ENCODE peak calls at places on chromosomes 2 and 18, in seven cellular contexts. One of them, this sample, is unnamed. For H3K4me1, the result is how much of the 10 kb centered on the place peaks cover.

GRCh38 chr2:16623046-16623445 is 42.6 kb downstream of the CYRIA start:
- DNase-seq in transverse colon: no peak
- DNase-seq in upper lobe of right lung: no peak
- DNase-seq in heart right ventricle: no peak
- DNase-seq in sigmoid colon: no peak
- DNase-seq in GM23338: no peak
- DNase-seq in psoas muscle: no peak
- DNase-seq in this sample: no peak

GRCh38 chr2:58025150-58025933 is 21.3 kb upstream of the VRK2 start:
- DNase-seq in upper lobe of right lung: no peak
- DNase-seq in sigmoid colon: no peak
- DNase-seq in GM23338: no peak
- DNase-seq in transverse colon: no peak
- DNase-seq in heart right ventricle: no peak
- DNase-seq in psoas muscle: no peak
- DNase-seq in this sample: no peak

GRCh38 chr2:70985956-70986355 is 7.5 kb downstream of the ANKRD53 start:
- DNase-seq in heart right ventricle: no peak
- DNase-seq in upper lobe of right lung: no peak
- DNase-seq in sigmoid colon: peak
- DNase-seq in GM23338: no peak
- DNase-seq in transverse colon: no peak
- DNase-seq in psoas muscle: no peak
- DNase-seq in this sample: no peak

GRCh38 chr2:63059434-63060078 is 8.9 kb downstream of the OTX1 start:
- DNase-seq in transverse colon: no peak
- DNase-seq in psoas muscle: no peak
- DNase-seq in sigmoid colon: peak
- DNase-seq in heart right ventricle: no peak
- DNase-seq in upper lobe of right lung: no peak
- DNase-seq in GM23338: peak
- DNase-seq in this sample: no peak

GRCh38 chr2:38934742-38935141 is 45.1 kb downstream of the ARHGEF33 start:
- DNase-seq in psoas muscle: no peak
- DNase-seq in upper lobe of right lung: no peak
- DNase-seq in GM23338: no peak
- DNase-seq in sigmoid colon: no peak
- DNase-seq in transverse colon: no peak
- DNase-seq in heart right ventricle: no peak
- DNase-seq in this sample: no peak

GRCh38 chr2:159399716-159400525 is 113.4 kb upstream of the WDSUB1 start:
- DNase-seq in sigmoid colon: no peak
- DNase-seq in psoas muscle: no peak
- DNase-seq in GM23338: no peak
- DNase-seq in heart right ventricle: no peak
- DNase-seq in transverse colon: no peak
- DNase-seq in upper lobe of right lung: no peak
- DNase-seq in this sample: no peak

GRCh38 chr2:237434916-237435315 is 21.0 kb upstream of the COL6A3 start:
- DNase-seq in GM23338: no peak
- DNase-seq in psoas muscle: no peak
- DNase-seq in heart right ventricle: no peak
- DNase-seq in sigmoid colon: no peak
- DNase-seq in transverse colon: peak
- DNase-seq in upper lobe of right lung: no peak
- DNase-seq in this sample: peak

GRCh38 chr18:32372381-32373061 is 98.2 kb downstream of the GAREM1 start:
- DNase-seq in heart right ventricle: no peak
- DNase-seq in transverse colon: peak
- DNase-seq in sigmoid colon: no peak
- DNase-seq in upper lobe of right lung: no peak
- DNase-seq in psoas muscle: no peak
- DNase-seq in GM23338: no peak
- DNase-seq in this sample: no peak

GRCh38 chr2:212626371-212626918 is 87.8 kb upstream of the ERBB4 start:
- DNase-seq in transverse colon: no peak
- DNase-seq in sigmoid colon: no peak
- DNase-seq in heart right ventricle: no peak
- DNase-seq in GM23338: no peak
- DNase-seq in psoas muscle: no peak
- DNase-seq in upper lobe of right lung: no peak
- DNase-seq in this sample: no peak

GRCh38 chr18:58043452-58044369 is at the start of gene NEDD4L:
- DNase-seq in psoas muscle: peak
- DNase-seq in transverse colon: peak
- DNase-seq in GM23338: peak
- DNase-seq in heart right ventricle: peak
- DNase-seq in sigmoid colon: peak
- DNase-seq in upper lobe of right lung: peak
- DNase-seq in this sample: peak

GRCh38 chr2:26976242-26976641 is 5.8 kb downstream of the MAPRE3 start:
- DNase-seq in GM23338: no peak
- DNase-seq in psoas muscle: no peak
- DNase-seq in upper lobe of right lung: no peak
- DNase-seq in sigmoid colon: no peak
- DNase-seq in transverse colon: no peak
- DNase-seq in heart right ventricle: no peak
- DNase-seq in this sample: no peak

GRCh38 chr2:75047907-75048625 is 89.6 kb downstream of the POLE4 start:
- DNase-seq in transverse colon: no peak
- DNase-seq in psoas muscle: no peak
- DNase-seq in sigmoid colon: no peak
- DNase-seq in heart right ventricle: no peak
- DNase-seq in GM23338: no peak
- DNase-seq in upper lobe of right lung: no peak
- DNase-seq in this sample: no peak

GRCh38 chr18:80115035-80115434 is 6.0 kb downstream of the ADNP2 start:
- DNase-seq in GM23338: no peak
- DNase-seq in upper lobe of right lung: no peak
- DNase-seq in transverse colon: no peak
- DNase-seq in heart right ventricle: no peak
- DNase-seq in sigmoid colon: no peak
- DNase-seq in psoas muscle: no peak
- DNase-seq in this sample: no peak

GRCh38 chr2:28390857-28391563 is 1.6 kb upstream of the FOSL2 start:
- DNase-seq in sigmoid colon: peak
- DNase-seq in GM23338: peak
- DNase-seq in upper lobe of right lung: peak
- DNase-seq in transverse colon: peak
- DNase-seq in heart right ventricle: peak
- DNase-seq in psoas muscle: peak
- DNase-seq in this sample: no peak

GRCh38 chr2:222819722-222820333 is 41.0 kb upstream of the ACSL3 start:
- DNase-seq in psoas muscle: no peak
- DNase-seq in GM23338: no peak
- DNase-seq in heart right ventricle: no peak
- DNase-seq in transverse colon: no peak
- DNase-seq in upper lobe of right lung: no peak
- DNase-seq in sigmoid colon: no peak
- DNase-seq in this sample: no peak

GRCh38 chr2:221289389-221289788 is 282.7 kb downstream of the EPHA4 start:
- DNase-seq in GM23338: no peak
- DNase-seq in sigmoid colon: no peak
- DNase-seq in heart right ventricle: no peak
- DNase-seq in psoas muscle: no peak
- DNase-seq in upper lobe of right lung: no peak
- DNase-seq in transverse colon: no peak
- DNase-seq in this sample: no peak

GRCh38 chr18:28584726-28585125 is 407.8 kb upstream of the CDH2 start:
- DNase-seq in sigmoid colon: no peak
- DNase-seq in transverse colon: no peak
- DNase-seq in heart right ventricle: no peak
- DNase-seq in GM23338: peak
- DNase-seq in upper lobe of right lung: no peak
- DNase-seq in psoas muscle: no peak
- DNase-seq in this sample: no peak

GRCh38 chr2:121031568-121032340 is 253.2 kb downstream of the TFCP2L1 start:
- DNase-seq in sigmoid colon: no peak
- DNase-seq in transverse colon: no peak
- DNase-seq in heart right ventricle: no peak
- DNase-seq in GM23338: no peak
- DNase-seq in psoas muscle: no peak
- DNase-seq in upper lobe of right lung: no peak
- DNase-seq in this sample: no peak

GRCh38 chr2:101200714-101201113 is 49.5 kb upstream of the TBC1D8 start:
- DNase-seq in upper lobe of right lung: no peak
- DNase-seq in transverse colon: no peak
- DNase-seq in psoas muscle: no peak
- DNase-seq in sigmoid colon: no peak
- DNase-seq in GM23338: no peak
- DNase-seq in heart right ventricle: no peak
- DNase-seq in this sample: no peak

GRCh38 chr2:191410646-191411436 is 165.6 kb downstream of the MYO1B start:
- DNase-seq in heart right ventricle: no peak
- DNase-seq in sigmoid colon: no peak
- DNase-seq in upper lobe of right lung: no peak
- DNase-seq in psoas muscle: no peak
- DNase-seq in GM23338: no peak
- DNase-seq in transverse colon: no peak
- DNase-seq in this sample: no peak

GRCh38 chr2:219350938-219351280 is 18.4 kb upstream of the RESP18 start:
- DNase-seq in sigmoid colon: no peak
- DNase-seq in GM23338: peak
- DNase-seq in upper lobe of right lung: no peak
- DNase-seq in heart right ventricle: no peak
- DNase-seq in psoas muscle: no peak
- DNase-seq in transverse colon: no peak
- DNase-seq in this sample: no peak

GRCh38 chr2:17857016-17857415 is 21.5 kb upstream of the KCNS3 start:
- DNase-seq in GM23338: no peak
- DNase-seq in upper lobe of right lung: no peak
- DNase-seq in transverse colon: no peak
- DNase-seq in heart right ventricle: no peak
- DNase-seq in sigmoid colon: no peak
- DNase-seq in psoas muscle: no peak
- DNase-seq in this sample: no peak

DNA sequence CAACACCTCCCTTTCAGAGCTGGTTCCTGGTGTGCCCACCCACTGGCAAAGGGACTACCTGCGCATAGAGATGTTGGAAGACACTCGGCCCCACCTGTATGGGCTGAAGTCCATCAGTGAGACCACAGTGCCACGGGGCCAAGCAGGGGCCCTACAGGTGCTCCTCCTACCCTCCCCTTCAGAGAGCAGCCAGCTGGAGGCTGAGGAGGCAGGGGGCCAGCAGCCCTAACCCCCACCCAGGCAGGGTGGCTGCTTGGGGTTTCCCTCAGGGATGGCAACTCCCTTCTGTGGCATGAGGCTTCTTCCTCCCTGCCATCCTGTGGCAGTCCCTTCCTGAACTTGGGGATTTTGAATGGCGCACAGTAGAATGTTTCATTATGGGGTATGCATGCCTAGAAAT is 125.3 kb downstream of the NCK2 start:
- DNase-seq in upper lobe of right lung: no peak
- DNase-seq in heart right ventricle: no peak
- DNase-seq in sigmoid colon: no peak
- DNase-seq in psoas muscle: no peak
- DNase-seq in transverse colon: no peak
- DNase-seq in GM23338: no peak
- DNase-seq in this sample: no peak
- H3K4me1 ChIP-seq in upper lobe of right lung: under half
- H3K4me1 ChIP-seq in heart right ventricle: half or more
- H3K4me1 ChIP-seq in sigmoid colon: under half
- H3K4me1 ChIP-seq in psoas muscle: half or more
- H3K4me1 ChIP-seq in transverse colon: under half
- H3K4me1 ChIP-seq in GM23338: under half
- H3K4me1 ChIP-seq in this sample: under half

DNA sequence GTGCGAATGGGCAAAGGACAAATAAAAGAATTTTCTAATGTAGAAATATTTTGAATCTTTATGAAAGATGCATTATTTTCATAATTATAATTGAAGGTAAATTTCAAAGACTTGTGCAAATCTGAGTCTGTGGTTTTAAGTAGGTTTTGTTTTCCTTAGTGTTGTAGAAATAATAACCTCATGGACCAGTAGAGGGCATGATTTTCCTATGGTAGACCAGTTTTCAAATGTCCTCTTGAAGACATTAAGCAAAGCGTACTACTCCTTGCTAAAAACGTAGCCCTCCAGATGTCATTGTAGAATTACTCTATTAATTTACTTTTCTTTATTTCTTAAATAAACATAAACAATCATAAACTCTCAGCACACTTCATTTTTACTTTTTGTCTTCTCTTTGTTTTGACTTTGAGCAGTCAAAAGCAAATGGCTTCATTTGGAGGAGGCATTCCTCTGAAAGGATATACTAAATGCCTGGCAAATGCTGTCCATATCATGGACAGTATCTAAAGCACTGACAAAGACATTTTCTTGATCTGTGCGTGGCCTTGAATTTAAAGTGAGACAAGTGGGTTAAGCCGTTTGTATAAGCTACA is 85.8 kb upstream of the FAM237A start:
- DNase-seq in psoas muscle: no peak
- DNase-seq in heart right ventricle: no peak
- DNase-seq in transverse colon: no peak
- DNase-seq in GM23338: peak
- DNase-seq in upper lobe of right lung: no peak
- DNase-seq in sigmoid colon: no peak
- DNase-seq in this sample: no peak
- TF ChIP-seq CTCF in psoas muscle: peak
- TF ChIP-seq CTCF in heart right ventricle: peak
- TF ChIP-seq CTCF in transverse colon: peak
- TF ChIP-seq CTCF in GM23338: peak
- TF ChIP-seq CTCF in upper lobe of right lung: peak
- TF ChIP-seq CTCF in sigmoid colon: peak
- TF ChIP-seq CTCF in this sample: peak

GRCh38 chr2:226798422-226799210 is 1.0 kb downstream of the IRS1 start:
- DNase-seq in upper lobe of right lung: peak
- DNase-seq in transverse colon: peak
- DNase-seq in sigmoid colon: no peak
- DNase-seq in psoas muscle: peak
- DNase-seq in GM23338: peak
- DNase-seq in heart right ventricle: peak
- DNase-seq in this sample: peak
- H3K4me1 ChIP-seq in upper lobe of right lung: under half
- H3K4me1 ChIP-seq in transverse colon: under half
- H3K4me1 ChIP-seq in sigmoid colon: half or more
- H3K4me1 ChIP-seq in psoas muscle: half or more
- H3K4me1 ChIP-seq in GM23338: under half
- H3K4me1 ChIP-seq in heart right ventricle: half or more
- H3K4me1 ChIP-seq in this sample: under half

GRCh38 chr2:30886101-30886500 is 78.9 kb upstream of the CAPN13 start:
- DNase-seq in transverse colon: no peak
- DNase-seq in sigmoid colon: no peak
- DNase-seq in GM23338: peak
- DNase-seq in upper lobe of right lung: no peak
- DNase-seq in heart right ventricle: no peak
- DNase-seq in psoas muscle: no peak
- DNase-seq in this sample: no peak

GRCh38 chr2:30894498-30895119 is 87.4 kb upstream of the CAPN13 start:
- DNase-seq in upper lobe of right lung: no peak
- DNase-seq in psoas muscle: no peak
- DNase-seq in heart right ventricle: no peak
- DNase-seq in sigmoid colon: no peak
- DNase-seq in GM23338: no peak
- DNase-seq in transverse colon: no peak
- DNase-seq in this sample: no peak

GRCh38 chr2:30883822-30884221 is 76.6 kb upstream of the CAPN13 start:
- DNase-seq in sigmoid colon: no peak
- DNase-seq in upper lobe of right lung: no peak
- DNase-seq in GM23338: peak
- DNase-seq in heart right ventricle: no peak
- DNase-seq in transverse colon: no peak
- DNase-seq in psoas muscle: no peak
- DNase-seq in this sample: no peak

GRCh38 chr2:30883184-30883583 is 75.9 kb upstream of the CAPN13 start:
- DNase-seq in psoas muscle: no peak
- DNase-seq in heart right ventricle: no peak
- DNase-seq in GM23338: no peak
- DNase-seq in upper lobe of right lung: no peak
- DNase-seq in sigmoid colon: no peak
- DNase-seq in transverse colon: no peak
- DNase-seq in this sample: no peak

GRCh38 chr2:30888841-30889407 is 81.7 kb upstream of the CAPN13 start:
- DNase-seq in GM23338: no peak
- DNase-seq in upper lobe of right lung: no peak
- DNase-seq in heart right ventricle: no peak
- DNase-seq in psoas muscle: no peak
- DNase-seq in sigmoid colon: no peak
- DNase-seq in transverse colon: no peak
- DNase-seq in this sample: no peak
- TF ChIP-seq CTCF in GM23338: no peak
- TF ChIP-seq CTCF in upper lobe of right lung: no peak
- TF ChIP-seq CTCF in heart right ventricle: no peak
- TF ChIP-seq CTCF in psoas muscle: no peak
- TF ChIP-seq CTCF in sigmoid colon: no peak
- TF ChIP-seq CTCF in transverse colon: no peak
- TF ChIP-seq CTCF in this sample: no peak

This sample was measured in Peyer's patch.